ENCODE peak calls at places on chromosomes 5 and 9, in eight cellular contexts. One of them, this sample, is unnamed.

GRCh38 chr5:68464424-68464823 is 248.9 kb downstream of the PIK3R1 start:
- DNase-seq in right atrium auricular region: no peak
- DNase-seq in psoas muscle: no peak
- DNase-seq in bronchial epithelial cell: peak; percentile 71
- DNase-seq in heart right ventricle: no peak
- DNase-seq in GM23338: no peak
- DNase-seq in kidney epithelial cell: peak; percentile 67
- DNase-seq in tibial artery: no peak
- DNase-seq in this sample: no peak

GRCh38 chr5:6311568-6312501 is 66.5 kb downstream of the MED10 start:
- DNase-seq in bronchial epithelial cell: no peak
- DNase-seq in heart right ventricle: peak; percentile 69
- DNase-seq in psoas muscle: no peak
- DNase-seq in right atrium auricular region: no peak
- DNase-seq in kidney epithelial cell: no peak
- DNase-seq in tibial artery: no peak
- DNase-seq in GM23338: no peak
- DNase-seq in this sample: no peak

GRCh38 chr5:100576217-100576751 is 41.1 kb downstream of the FAM174A start:
- DNase-seq in psoas muscle: no peak
- DNase-seq in heart right ventricle: no peak
- DNase-seq in tibial artery: no peak
- DNase-seq in bronchial epithelial cell: no peak
- DNase-seq in GM23338: no peak
- DNase-seq in kidney epithelial cell: no peak
- DNase-seq in right atrium auricular region: no peak
- DNase-seq in this sample: no peak

GRCh38 chr5:180598316-180598701 is 7.0 kb upstream of the SCGB3A1 start:
- DNase-seq in kidney epithelial cell: no peak
- DNase-seq in tibial artery: no peak
- DNase-seq in heart right ventricle: no peak
- DNase-seq in psoas muscle: no peak
- DNase-seq in right atrium auricular region: no peak
- DNase-seq in bronchial epithelial cell: no peak
- DNase-seq in GM23338: no peak
- DNase-seq in this sample: no peak

GRCh38 chr5:21142791-21143190 is 1154.8 kb upstream of the CDH18 start:
- DNase-seq in bronchial epithelial cell: no peak
- DNase-seq in right atrium auricular region: no peak
- DNase-seq in psoas muscle: no peak
- DNase-seq in GM23338: no peak
- DNase-seq in heart right ventricle: no peak
- DNase-seq in tibial artery: no peak
- DNase-seq in kidney epithelial cell: no peak
- DNase-seq in this sample: no peak

GRCh38 chr5:139108056-139108811 is 89.9 kb downstream of the SIL1 start:
- DNase-seq in GM23338: no peak
- DNase-seq in right atrium auricular region: no peak
- DNase-seq in bronchial epithelial cell: no peak
- DNase-seq in heart right ventricle: no peak
- DNase-seq in tibial artery: peak; percentile 40
- DNase-seq in kidney epithelial cell: no peak
- DNase-seq in psoas muscle: no peak
- DNase-seq in this sample: no peak

GRCh38 chr5:170907758-170908157 is 45.9 kb downstream of the RANBP17 start:
- DNase-seq in GM23338: no peak
- DNase-seq in bronchial epithelial cell: peak; percentile 90
- DNase-seq in heart right ventricle: no peak
- DNase-seq in psoas muscle: no peak
- DNase-seq in tibial artery: no peak
- DNase-seq in kidney epithelial cell: no peak
- DNase-seq in right atrium auricular region: no peak
- DNase-seq in this sample: no peak

GRCh38 chr9:121861501-121862180 is 210.2 kb downstream of the DAB2IP start:
- DNase-seq in tibial artery: no peak
- DNase-seq in right atrium auricular region: peak; percentile 68
- DNase-seq in psoas muscle: peak; percentile 57
- DNase-seq in GM23338: peak; percentile 71
- DNase-seq in heart right ventricle: peak; percentile 50
- DNase-seq in kidney epithelial cell: no peak
- DNase-seq in bronchial epithelial cell: no peak
- DNase-seq in this sample: no peak

GRCh38 chr5:132439521-132440206 is 50.9 kb downstream of the IRF1 start:
- DNase-seq in bronchial epithelial cell: peak; percentile 62
- DNase-seq in right atrium auricular region: peak; percentile 92
- DNase-seq in heart right ventricle: peak; percentile 79
- DNase-seq in GM23338: no peak
- DNase-seq in tibial artery: peak; percentile 86
- DNase-seq in psoas muscle: peak; percentile 83
- DNase-seq in kidney epithelial cell: no peak
- DNase-seq in this sample: peak; percentile 85

GRCh38 chr9:33466565-33467495 is 6.9 kb downstream of the NOL6 start:
- DNase-seq in heart right ventricle: peak; percentile 45
- DNase-seq in GM23338: peak; percentile 69
- DNase-seq in bronchial epithelial cell: no peak
- DNase-seq in tibial artery: peak; percentile 45
- DNase-seq in kidney epithelial cell: no peak
- DNase-seq in right atrium auricular region: no peak
- DNase-seq in psoas muscle: peak; percentile 60
- DNase-seq in this sample: no peak

GRCh38 chr5:54040018-54040417 is 270.4 kb downstream of the ARL15 start:
- DNase-seq in GM23338: no peak
- DNase-seq in kidney epithelial cell: no peak
- DNase-seq in heart right ventricle: no peak
- DNase-seq in tibial artery: no peak
- DNase-seq in bronchial epithelial cell: no peak
- DNase-seq in psoas muscle: no peak
- DNase-seq in right atrium auricular region: no peak
- DNase-seq in this sample: no peak

GRCh38 chr5:160165137-160166068 is 46.2 kb upstream of the PWWP2A start:
- DNase-seq in right atrium auricular region: peak; percentile 91
- DNase-seq in heart right ventricle: peak; percentile 88
- DNase-seq in GM23338: peak; percentile 94
- DNase-seq in psoas muscle: peak; percentile 91
- DNase-seq in tibial artery: peak; percentile 90
- DNase-seq in kidney epithelial cell: peak; percentile 97
- DNase-seq in bronchial epithelial cell: peak; percentile 97
- DNase-seq in this sample: peak; percentile 94

GRCh38 chr5:124949862-124950261 is 203.4 kb upstream of the ZNF608 start:
- DNase-seq in heart right ventricle: no peak
- DNase-seq in right atrium auricular region: no peak
- DNase-seq in psoas muscle: no peak
- DNase-seq in GM23338: no peak
- DNase-seq in tibial artery: peak; percentile 27
- DNase-seq in kidney epithelial cell: no peak
- DNase-seq in bronchial epithelial cell: no peak
- DNase-seq in this sample: no peak

GRCh38 chr5:124956471-124957029 is 210.1 kb upstream of the ZNF608 start:
- DNase-seq in bronchial epithelial cell: no peak
- DNase-seq in right atrium auricular region: no peak
- DNase-seq in kidney epithelial cell: no peak
- DNase-seq in psoas muscle: no peak
- DNase-seq in GM23338: no peak
- DNase-seq in heart right ventricle: no peak
- DNase-seq in tibial artery: no peak
- DNase-seq in this sample: no peak

GRCh38 chr5:124871299-124871698 is 124.9 kb upstream of the ZNF608 start:
- DNase-seq in bronchial epithelial cell: peak; percentile 22
- DNase-seq in psoas muscle: no peak
- DNase-seq in heart right ventricle: no peak
- DNase-seq in right atrium auricular region: no peak
- DNase-seq in kidney epithelial cell: no peak
- DNase-seq in GM23338: no peak
- DNase-seq in tibial artery: no peak
- DNase-seq in this sample: no peak

GRCh38 chr5:96408276-96408777 is 24.7 kb downstream of the PCSK1 start:
- DNase-seq in bronchial epithelial cell: peak; percentile 92
- DNase-seq in psoas muscle: no peak
- DNase-seq in tibial artery: no peak
- DNase-seq in heart right ventricle: no peak
- DNase-seq in right atrium auricular region: no peak
- DNase-seq in kidney epithelial cell: no peak
- DNase-seq in GM23338: no peak
- DNase-seq in this sample: no peak

DNA sequence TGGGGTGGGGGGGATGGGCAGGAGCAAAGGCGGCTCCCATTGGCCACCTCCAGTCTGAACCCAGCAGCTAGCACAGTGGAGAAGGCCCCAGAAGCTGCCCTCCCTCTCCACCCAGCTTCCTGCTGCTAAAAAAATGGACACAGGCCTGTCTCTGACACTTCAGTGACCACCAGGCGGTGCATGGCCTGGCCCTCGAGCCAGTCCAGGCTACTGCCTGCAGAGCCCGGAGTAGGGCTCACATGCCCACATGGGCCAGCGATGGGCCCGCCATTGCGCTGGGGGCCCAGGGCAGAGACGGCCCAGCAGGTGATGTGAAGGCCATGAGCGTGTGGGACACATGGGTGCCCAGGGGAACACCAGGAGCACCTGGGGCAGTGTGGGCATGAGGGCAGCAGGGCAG is 52.1 kb upstream of the NOTCH1 start:
- DNase-seq in psoas muscle: no peak
- DNase-seq in GM23338: no peak
- DNase-seq in heart right ventricle: no peak
- DNase-seq in kidney epithelial cell: no peak
- DNase-seq in right atrium auricular region: no peak
- DNase-seq in bronchial epithelial cell: no peak
- DNase-seq in tibial artery: no peak
- DNase-seq in this sample: no peak
- TF ChIP-seq CTCF in psoas muscle: no peak
- TF ChIP-seq CTCF in GM23338: no peak
- TF ChIP-seq CTCF in heart right ventricle: no peak
- TF ChIP-seq CTCF in kidney epithelial cell: no peak
- TF ChIP-seq CTCF in right atrium auricular region: no peak
- TF ChIP-seq CTCF in bronchial epithelial cell: no peak
- TF ChIP-seq CTCF in tibial artery: no peak
- TF ChIP-seq CTCF in this sample: no peak

DNA sequence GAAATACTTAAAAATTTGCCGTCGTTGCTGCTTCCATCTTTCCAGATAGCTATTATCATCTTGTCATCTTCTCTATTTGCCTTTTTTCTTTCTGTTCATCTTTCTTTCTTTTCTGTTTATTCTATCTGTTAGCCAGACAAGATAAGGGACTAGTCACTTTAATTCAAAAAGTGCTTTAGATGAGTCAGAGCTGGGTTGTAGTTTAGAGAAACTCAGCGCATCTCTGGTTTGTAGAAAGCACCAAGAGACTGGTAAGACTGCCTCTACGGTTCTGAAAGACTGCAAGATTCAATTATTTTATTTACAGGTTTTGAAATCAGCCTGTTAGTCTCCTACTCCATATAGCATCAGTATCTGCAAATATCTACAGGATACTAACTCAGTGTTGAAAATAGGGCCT is 562.8 kb upstream of the RIOK2 start:
- DNase-seq in kidney epithelial cell: no peak
- DNase-seq in GM23338: no peak
- DNase-seq in bronchial epithelial cell: no peak
- DNase-seq in heart right ventricle: no peak
- DNase-seq in right atrium auricular region: no peak
- DNase-seq in tibial artery: no peak
- DNase-seq in psoas muscle: no peak
- DNase-seq in this sample: no peak
- H3K36me3 ChIP-seq in kidney epithelial cell: no peaks in the 10 kb centered on the region
- H3K36me3 ChIP-seq in GM23338: no peaks in the 10 kb centered on the region
- H3K36me3 ChIP-seq in bronchial epithelial cell: no peaks in the 10 kb centered on the region
- H3K36me3 ChIP-seq in heart right ventricle: no peaks in the 10 kb centered on the region
- H3K36me3 ChIP-seq in right atrium auricular region: no peaks in the 10 kb centered on the region
- H3K36me3 ChIP-seq in tibial artery: no peaks in the 10 kb centered on the region
- H3K36me3 ChIP-seq in psoas muscle: no peaks in the 10 kb centered on the region
- H3K36me3 ChIP-seq in this sample: no peaks in the 10 kb centered on the region

GRCh38 chr5:75051217-75051751 is 1.1 kb downstream of the GCNT4 start:
- DNase-seq in right atrium auricular region: no peak
- DNase-seq in psoas muscle: no peak
- DNase-seq in heart right ventricle: no peak
- DNase-seq in bronchial epithelial cell: no peak
- DNase-seq in GM23338: peak; percentile 19
- DNase-seq in kidney epithelial cell: no peak
- DNase-seq in tibial artery: no peak
- DNase-seq in this sample: no peak

GRCh38 chr5:75053286-75054109 is 1.1 kb upstream of the GCNT4 start:
- DNase-seq in psoas muscle: peak; percentile 67
- DNase-seq in tibial artery: peak; percentile 34
- DNase-seq in bronchial epithelial cell: peak; percentile 87
- DNase-seq in GM23338: peak; percentile 73
- DNase-seq in heart right ventricle: peak; percentile 46
- DNase-seq in right atrium auricular region: peak; percentile 61
- DNase-seq in kidney epithelial cell: no peak
- DNase-seq in this sample: no peak

GRCh38 chr5:75052461-75053285 is at the start of gene GCNT4:
- DNase-seq in heart right ventricle: peak; percentile 24
- DNase-seq in bronchial epithelial cell: no peak
- DNase-seq in right atrium auricular region: no peak
- DNase-seq in psoas muscle: peak; percentile 64
- DNase-seq in kidney epithelial cell: no peak
- DNase-seq in tibial artery: peak; percentile 30
- DNase-seq in GM23338: peak; percentile 69
- DNase-seq in this sample: no peak

GRCh38 chr5:75055727-75056144 is 3.4 kb upstream of the GCNT4 start:
- DNase-seq in psoas muscle: no peak
- DNase-seq in kidney epithelial cell: no peak
- DNase-seq in bronchial epithelial cell: no peak
- DNase-seq in tibial artery: no peak
- DNase-seq in heart right ventricle: no peak
- DNase-seq in right atrium auricular region: no peak
- DNase-seq in GM23338: peak; percentile 90
- DNase-seq in this sample: peak; percentile 65

GRCh38 chr5:75054110-75054930 is 2.0 kb upstream of the GCNT4 start:
- DNase-seq in GM23338: peak; percentile 87
- DNase-seq in psoas muscle: peak; percentile 33
- DNase-seq in heart right ventricle: no peak
- DNase-seq in bronchial epithelial cell: peak; percentile 37
- DNase-seq in right atrium auricular region: peak; percentile 68
- DNase-seq in kidney epithelial cell: no peak
- DNase-seq in tibial artery: peak; percentile 54
- DNase-seq in this sample: no peak
- H3K4me3 ChIP-seq in GM23338: peak overlapping the region; percentile 71
- H3K4me3 ChIP-seq in psoas muscle: peak overlapping the region; percentile 90
- H3K4me3 ChIP-seq in heart right ventricle: peak overlapping the region; percentile 83
- H3K4me3 ChIP-seq in bronchial epithelial cell: peak overlapping the region; percentile 74
- H3K4me3 ChIP-seq in right atrium auricular region: peak overlapping the region; percentile 82
- H3K4me3 ChIP-seq in kidney epithelial cell: peak overlapping the region; percentile 75
- H3K4me3 ChIP-seq in tibial artery: peak overlapping the region; percentile 95
- H3K4me3 ChIP-seq in this sample: peak overlapping the region; percentile 70

DNA sequence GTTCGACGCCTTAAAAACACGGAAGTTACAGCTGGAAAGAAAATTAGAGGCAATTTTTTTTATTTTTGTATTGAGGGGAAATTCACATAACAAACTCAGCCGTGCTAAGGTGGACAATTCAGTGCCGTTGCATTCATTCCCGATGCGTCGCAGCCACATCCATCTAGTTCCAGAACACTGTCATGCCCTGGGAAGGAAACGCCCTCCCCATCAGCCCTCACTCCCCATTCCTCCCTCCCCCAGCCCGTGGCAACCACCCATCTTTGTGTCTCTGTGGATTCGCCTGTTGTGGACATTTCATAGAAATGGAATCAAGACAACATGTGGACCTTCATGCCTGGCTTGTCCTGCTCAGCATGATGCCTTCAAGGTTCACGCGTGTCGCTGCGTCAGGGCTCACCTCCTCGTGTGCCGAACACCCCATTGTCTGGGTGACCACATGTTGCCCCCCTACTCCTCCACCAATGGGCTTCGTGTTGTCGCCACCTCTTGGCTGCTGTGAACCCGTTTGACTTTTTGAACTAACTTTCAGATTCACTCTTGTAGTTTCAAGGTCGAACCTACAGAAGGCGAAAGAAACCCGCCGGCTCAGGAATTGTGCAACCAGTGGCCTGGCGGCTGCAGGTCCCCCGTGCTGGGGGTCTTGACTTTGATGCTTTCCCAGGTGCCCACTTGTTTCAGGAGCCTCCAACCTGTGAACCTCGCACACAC is 17.4 kb upstream of the CAMSAP1 start:
- DNase-seq in psoas muscle: no peak
- DNase-seq in heart right ventricle: no peak
- DNase-seq in right atrium auricular region: no peak
- DNase-seq in kidney epithelial cell: no peak
- DNase-seq in bronchial epithelial cell: no peak
- DNase-seq in GM23338: peak; percentile 72
- DNase-seq in tibial artery: no peak
- DNase-seq in this sample: no peak
- TF ChIP-seq CTCF in psoas muscle: no peak
- TF ChIP-seq CTCF in heart right ventricle: no peak
- TF ChIP-seq CTCF in right atrium auricular region: no peak
- TF ChIP-seq CTCF in kidney epithelial cell: no peak
- TF ChIP-seq CTCF in bronchial epithelial cell: no peak
- TF ChIP-seq CTCF in GM23338: peak; percentile 44
- TF ChIP-seq CTCF in tibial artery: no peak
- TF ChIP-seq CTCF in this sample: no peak

This sample was measured in BJ.